ENCODE peak calls at places on chromosomes 5 and 9, in six cellular contexts. One of them, this sample, is unnamed.
A peak's percentile ranks its signal among the peaks of the same experiment; 100 is the strongest.

GRCh38 chr9:95009459-95009858 is 283.0 kb downstream of the AOPEP start:
- DNase-seq in H54: no peak
- DNase-seq in tibial nerve: no peak
- DNase-seq in heart left ventricle: peak; percentile 60
- DNase-seq in erythroblast: no peak
- DNase-seq in ovary: no peak
- DNase-seq in this sample: no peak

GRCh38 chr5:123785160-123786001 is 273.4 kb downstream of the CSNK1G3 start:
- DNase-seq in heart left ventricle: peak; percentile 30
- DNase-seq in ovary: no peak
- DNase-seq in erythroblast: no peak
- DNase-seq in H54: no peak
- DNase-seq in tibial nerve: no peak
- DNase-seq in this sample: no peak

GRCh38 chr9:127762111-127762676 is 16.3 kb downstream of the SH2D3C start:
- DNase-seq in ovary: no peak
- DNase-seq in tibial nerve: peak; percentile 46
- DNase-seq in heart left ventricle: peak; percentile 87
- DNase-seq in H54: no peak
- DNase-seq in erythroblast: no peak
- DNase-seq in this sample: no peak

GRCh38 chr5:158881076-158881880 is 218.4 kb downstream of the EBF1 start:
- DNase-seq in erythroblast: no peak
- DNase-seq in H54: no peak
- DNase-seq in tibial nerve: no peak
- DNase-seq in ovary: no peak
- DNase-seq in heart left ventricle: no peak
- DNase-seq in this sample: no peak

GRCh38 chr5:169116961-169117461 is 183.9 kb downstream of the SLIT3 start:
- DNase-seq in ovary: no peak
- DNase-seq in erythroblast: no peak
- DNase-seq in H54: no peak
- DNase-seq in tibial nerve: no peak
- DNase-seq in heart left ventricle: no peak
- DNase-seq in this sample: no peak

GRCh38 chr5:139403418-139403786 is 487 bp downstream of the SPATA24 start:
- DNase-seq in erythroblast: no peak
- DNase-seq in tibial nerve: no peak
- DNase-seq in ovary: no peak
- DNase-seq in H54: no peak
- DNase-seq in heart left ventricle: no peak
- DNase-seq in this sample: no peak

GRCh38 chr9:112535811-112536210 is 49.2 kb downstream of the KIAA1958 start:
- DNase-seq in heart left ventricle: no peak
- DNase-seq in H54: peak; percentile 21
- DNase-seq in erythroblast: no peak
- DNase-seq in tibial nerve: no peak
- DNase-seq in ovary: no peak
- DNase-seq in this sample: no peak

GRCh38 chr9:114655689-114656088 is 1.9 kb downstream of the TEX53 start:
- DNase-seq in heart left ventricle: no peak
- DNase-seq in ovary: no peak
- DNase-seq in erythroblast: no peak
- DNase-seq in tibial nerve: no peak
- DNase-seq in H54: no peak
- DNase-seq in this sample: no peak

GRCh38 chr9:69637801-69638200 is 34.4 kb downstream of the APBA1 start:
- DNase-seq in ovary: no peak
- DNase-seq in erythroblast: no peak
- DNase-seq in H54: peak; percentile 30
- DNase-seq in tibial nerve: no peak
- DNase-seq in heart left ventricle: no peak
- DNase-seq in this sample: no peak

GRCh38 chr5:130111723-130112122 is 207.5 kb downstream of the CHSY3 start:
- DNase-seq in erythroblast: no peak
- DNase-seq in H54: no peak
- DNase-seq in heart left ventricle: no peak
- DNase-seq in tibial nerve: no peak
- DNase-seq in ovary: no peak
- DNase-seq in this sample: no peak

GRCh38 chr5:3886521-3887461 is 291.2 kb downstream of the IRX1 start:
- DNase-seq in ovary: no peak
- DNase-seq in H54: no peak
- DNase-seq in heart left ventricle: no peak
- DNase-seq in tibial nerve: no peak
- DNase-seq in erythroblast: no peak
- DNase-seq in this sample: no peak

GRCh38 chr5:170267431-170268152 is 30.0 kb downstream of the LCP2 start:
- DNase-seq in erythroblast: peak; percentile 91
- DNase-seq in heart left ventricle: peak; percentile 73
- DNase-seq in H54: peak; percentile 76
- DNase-seq in ovary: peak; percentile 75
- DNase-seq in tibial nerve: peak; percentile 78
- DNase-seq in this sample: peak; percentile 75

GRCh38 chr9:113895526-113895925 is 19.4 kb downstream of the ZNF618 start:
- DNase-seq in H54: no peak
- DNase-seq in tibial nerve: no peak
- DNase-seq in erythroblast: no peak
- DNase-seq in ovary: no peak
- DNase-seq in heart left ventricle: no peak
- DNase-seq in this sample: no peak

GRCh38 chr5:88702328-88702727 is 180.7 kb downstream of the MEF2C start:
- DNase-seq in tibial nerve: no peak
- DNase-seq in H54: no peak
- DNase-seq in heart left ventricle: no peak
- DNase-seq in erythroblast: no peak
- DNase-seq in ovary: no peak
- DNase-seq in this sample: no peak

GRCh38 chr5:170739446-170739845 is 44.1 kb upstream of the GABRP start:
- DNase-seq in H54: no peak
- DNase-seq in heart left ventricle: no peak
- DNase-seq in tibial nerve: no peak
- DNase-seq in ovary: no peak
- DNase-seq in erythroblast: no peak
- DNase-seq in this sample: no peak

GRCh38 chr5:157109744-157110143 is 900 bp upstream of the HAVCR2 start:
- DNase-seq in tibial nerve: no peak
- DNase-seq in heart left ventricle: no peak
- DNase-seq in H54: no peak
- DNase-seq in ovary: no peak
- DNase-seq in erythroblast: no peak
- DNase-seq in this sample: peak; percentile 19

GRCh38 chr5:173483160-173483559 is 133.3 kb downstream of the BOD1 start:
- DNase-seq in erythroblast: no peak
- DNase-seq in H54: no peak
- DNase-seq in ovary: no peak
- DNase-seq in heart left ventricle: no peak
- DNase-seq in tibial nerve: no peak
- DNase-seq in this sample: no peak

GRCh38 chr5:174489233-174489632 is 235.1 kb upstream of the MSX2 start:
- DNase-seq in ovary: no peak
- DNase-seq in heart left ventricle: no peak
- DNase-seq in erythroblast: no peak
- DNase-seq in tibial nerve: no peak
- DNase-seq in H54: no peak
- DNase-seq in this sample: no peak

GRCh38 chr5:39238366-39239105 is 19.2 kb upstream of the FYB1 start:
- DNase-seq in erythroblast: no peak
- DNase-seq in ovary: no peak
- DNase-seq in heart left ventricle: no peak
- DNase-seq in tibial nerve: no peak
- DNase-seq in H54: no peak
- DNase-seq in this sample: no peak

DNA sequence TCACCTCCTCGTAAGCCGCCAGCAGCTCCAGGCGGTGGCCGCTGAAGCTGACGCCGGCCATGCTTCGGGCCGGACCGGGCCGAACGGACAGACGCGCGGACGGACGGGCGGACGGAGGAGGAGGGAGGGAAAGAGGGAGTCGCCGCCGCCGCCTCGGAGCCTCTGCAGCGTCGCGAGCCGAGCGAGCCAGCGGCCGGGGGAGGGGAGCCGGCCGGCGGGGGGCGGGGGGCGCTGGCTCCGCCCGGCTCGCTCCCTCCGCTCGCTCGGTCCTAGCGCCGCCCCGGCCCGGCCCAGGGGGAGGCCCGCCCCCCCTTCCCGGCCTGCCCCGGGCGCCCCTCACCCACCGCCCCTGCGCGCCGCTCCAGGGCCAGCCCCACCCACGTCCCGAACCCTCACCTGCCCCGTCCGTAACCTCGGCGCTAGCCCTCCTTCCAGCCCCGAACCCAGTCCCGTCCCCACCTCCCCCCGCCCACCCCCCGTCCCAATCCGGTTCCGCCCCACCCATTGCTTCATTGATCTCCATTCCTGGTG is at the start of gene DBN1:
- DNase-seq in tibial nerve: no peak
- DNase-seq in H54: peak; percentile 69
- DNase-seq in erythroblast: peak; percentile 37
- DNase-seq in heart left ventricle: no peak
- DNase-seq in ovary: peak; percentile 68
- DNase-seq in this sample: peak; percentile 95
- TF ChIP-seq POLR2A in tibial nerve: no peak
- TF ChIP-seq POLR2A in H54: peak; percentile 75
- TF ChIP-seq POLR2A in erythroblast: no peak
- TF ChIP-seq POLR2A in heart left ventricle: no peak
- TF ChIP-seq POLR2A in ovary: no peak
- TF ChIP-seq POLR2A in this sample: no peak

DNA sequence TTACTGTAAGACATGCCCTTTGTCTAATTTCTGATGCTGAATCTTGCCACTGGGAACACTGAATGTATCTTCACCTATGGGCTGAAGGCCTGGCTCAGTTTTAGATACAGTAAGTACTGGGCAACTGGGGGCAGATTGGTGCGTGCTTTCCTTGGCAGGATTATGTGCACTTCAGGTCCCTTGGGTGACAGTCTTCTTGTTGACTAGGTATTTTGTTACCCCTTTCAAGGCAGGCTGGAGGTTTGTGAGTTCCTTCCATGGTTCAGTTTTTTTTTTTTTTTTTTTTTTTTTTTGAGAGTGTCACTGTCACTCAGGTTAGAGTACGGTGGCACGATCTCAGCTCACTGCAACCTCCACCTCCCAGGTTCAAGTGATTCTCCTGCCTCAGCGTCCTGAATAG is 7.6 kb downstream of the ZMAT2 start:
- DNase-seq in ovary: no peak
- DNase-seq in H54: no peak
- DNase-seq in tibial nerve: no peak
- DNase-seq in erythroblast: no peak
- DNase-seq in heart left ventricle: no peak
- DNase-seq in this sample: no peak
- TF ChIP-seq POLR2A in ovary: no peak
- TF ChIP-seq POLR2A in H54: no peak
- TF ChIP-seq POLR2A in tibial nerve: no peak
- TF ChIP-seq POLR2A in erythroblast: peak; percentile 49
- TF ChIP-seq POLR2A in heart left ventricle: no peak
- TF ChIP-seq POLR2A in this sample: no peak

GRCh38 chr5:35239911-35240610 is 9.8 kb upstream of the PRLR start:
- DNase-seq in H54: no peak
- DNase-seq in erythroblast: no peak
- DNase-seq in heart left ventricle: no peak
- DNase-seq in tibial nerve: no peak
- DNase-seq in ovary: no peak
- DNase-seq in this sample: no peak
- TF ChIP-seq POLR2A in H54: no peak
- TF ChIP-seq POLR2A in erythroblast: no peak
- TF ChIP-seq POLR2A in heart left ventricle: no peak
- TF ChIP-seq POLR2A in tibial nerve: no peak
- TF ChIP-seq POLR2A in ovary: no peak
- TF ChIP-seq POLR2A in this sample: no peak

GRCh38 chr9:122912964-122913673 is at the start of gene ZBTB6:
- DNase-seq in H54: peak; percentile 81
- DNase-seq in erythroblast: peak; percentile 81
- DNase-seq in tibial nerve: peak; percentile 57
- DNase-seq in heart left ventricle: peak; percentile 81
- DNase-seq in ovary: peak; percentile 54
- DNase-seq in this sample: peak; percentile 61
- TF ChIP-seq POLR2A in H54: peak; percentile 38
- TF ChIP-seq POLR2A in erythroblast: peak; percentile 88
- TF ChIP-seq POLR2A in tibial nerve: no peak
- TF ChIP-seq POLR2A in heart left ventricle: no peak
- TF ChIP-seq POLR2A in ovary: no peak
- TF ChIP-seq POLR2A in this sample: peak; percentile 96

GRCh38 chr9:85742630-85742928 is 825 bp upstream of the AGTPBP1 start:
- DNase-seq in heart left ventricle: no peak
- DNase-seq in tibial nerve: no peak
- DNase-seq in H54: no peak
- DNase-seq in erythroblast: peak; percentile 72
- DNase-seq in ovary: no peak
- DNase-seq in this sample: no peak

GRCh38 chr9:85741112-85741874 is 461 bp downstream of the AGTPBP1 start:
- DNase-seq in erythroblast: peak; percentile 87
- DNase-seq in tibial nerve: peak; percentile 27
- DNase-seq in ovary: no peak
- DNase-seq in H54: peak; percentile 35
- DNase-seq in heart left ventricle: peak; percentile 46
- DNase-seq in this sample: peak; percentile 36

GRCh38 chr9:85743290-85744128 is 1.8 kb upstream of the AGTPBP1 start:
- DNase-seq in H54: peak; percentile 49
- DNase-seq in heart left ventricle: peak; percentile 39
- DNase-seq in ovary: no peak
- DNase-seq in tibial nerve: peak; percentile 8
- DNase-seq in erythroblast: peak; percentile 66
- DNase-seq in this sample: no peak

GRCh38 chr9:85740821-85741111 is 988 bp downstream of the AGTPBP1 start:
- DNase-seq in ovary: no peak
- DNase-seq in heart left ventricle: no peak
- DNase-seq in H54: no peak
- DNase-seq in tibial nerve: no peak
- DNase-seq in erythroblast: no peak
- DNase-seq in this sample: no peak

GRCh38 chr9:85741875-85742629 is at the start of gene AGTPBP1:
- DNase-seq in erythroblast: peak; percentile 98
- DNase-seq in tibial nerve: peak; percentile 89
- DNase-seq in H54: peak; percentile 92
- DNase-seq in ovary: peak; percentile 97
- DNase-seq in heart left ventricle: peak; percentile 96
- DNase-seq in this sample: peak; percentile 79
- TF ChIP-seq POLR2A in erythroblast: no peak
- TF ChIP-seq POLR2A in tibial nerve: peak; percentile 16
- TF ChIP-seq POLR2A in H54: no peak
- TF ChIP-seq POLR2A in ovary: peak; percentile 5
- TF ChIP-seq POLR2A in heart left ventricle: peak; percentile 22
- TF ChIP-seq POLR2A in this sample: no peak

DNA sequence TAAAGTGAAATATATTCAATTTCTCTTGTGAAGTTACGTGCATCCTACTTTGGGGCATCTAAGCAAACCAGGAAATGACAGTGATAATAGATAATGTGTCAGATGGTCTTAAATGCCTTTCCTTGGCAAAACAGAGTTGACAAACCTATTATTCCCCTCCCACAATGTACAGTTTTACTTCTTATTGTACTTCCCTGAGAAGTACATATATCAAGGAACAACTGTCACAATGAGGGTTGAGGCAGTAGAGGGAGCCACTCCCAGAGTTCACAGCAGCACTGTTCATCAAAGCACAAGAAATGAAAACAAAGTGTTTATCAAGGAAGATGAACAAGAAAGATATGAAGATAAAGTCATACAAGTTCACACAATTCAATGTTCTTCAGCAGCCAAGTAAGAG is 41.1 kb downstream of the ELAVL2 start:
- DNase-seq in erythroblast: peak; percentile 4
- DNase-seq in heart left ventricle: no peak
- DNase-seq in ovary: no peak
- DNase-seq in tibial nerve: no peak
- DNase-seq in H54: no peak
- DNase-seq in this sample: no peak
- TF ChIP-seq POLR2A in erythroblast: no peak
- TF ChIP-seq POLR2A in heart left ventricle: no peak
- TF ChIP-seq POLR2A in ovary: no peak
- TF ChIP-seq POLR2A in tibial nerve: no peak
- TF ChIP-seq POLR2A in H54: no peak
- TF ChIP-seq POLR2A in this sample: no peak